ENCODE peak calls at places on chromosomes 13 and 19, in eight cellular contexts. G, R, Z, D, L, F, P and Y are unnamed samples. For H3K27me3, the result is how much of the 10 kb centered on the place peaks cover.

GRCh38 chr13:29877456-29878096 is 27.2 kb upstream of the UBL3 start:
- DNase-seq in G (no peak), R (no peak), Z (no peak), D (no peak), L (no peak), F (no peak), P (no peak), Y (no peak)

GRCh38 chr13:100347941-100348340 is 240.6 kb downstream of the GGACT start:
- DNase-seq in G (no peak), R (no peak), Z (no peak), D (no peak), L (no peak), F (peak), P (no peak), Y (no peak)

GRCh38 chr13:48977973-48978372 is 2.3 kb downstream of the FNDC3A start:
- DNase-seq in G (no peak), R (no peak), Z (no peak), D (no peak), L (no peak), F (peak), P (no peak), Y (no peak)

GRCh38 chr13:30727491-30728350 is 7.6 kb upstream of the ALOX5AP start:
- DNase-seq in G (no peak), R (no peak), Z (no peak), D (no peak), L (no peak), F (no peak), P (no peak), Y (no peak)

GRCh38 chr13:78712866-78713265 is 53.9 kb upstream of the OBI1 start:
- DNase-seq in G (no peak), R (no peak), Z (no peak), D (no peak), L (no peak), F (no peak), P (no peak), Y (peak)

GRCh38 chr13:54016548-54016947 is 987.9 kb downstream of the OLFM4 start:
- DNase-seq in G (no peak), R (no peak), Z (no peak), D (no peak), L (no peak), F (no peak), P (no peak), Y (no peak)

GRCh38 chr19:8423821-8424223 is 10.7 kb downstream of the MARCHF2 start:
- DNase-seq in G (no peak), R (peak), Z (peak), D (peak), L (peak), F (peak), P (peak), Y (peak)

GRCh38 chr13:42892760-42893159 is 99.3 kb downstream of the EPSTI1 start:
- DNase-seq in G (no peak), R (no peak), Z (no peak), D (no peak), L (no peak), F (peak), P (no peak), Y (no peak)

GRCh38 chr19:10682397-10683063 is 18.7 kb upstream of the QTRT1 start:
- DNase-seq in G (no peak), R (no peak), Z (no peak), D (no peak), L (no peak), F (no peak), P (no peak), Y (no peak)

GRCh38 chr13:37667631-37668161 is 69.1 kb upstream of the POSTN start:
- DNase-seq in G (no peak), R (no peak), Z (no peak), D (no peak), L (no peak), F (peak), P (no peak), Y (peak)

GRCh38 chr13:26816876-26817275 is 56.3 kb upstream of the GPR12 start:
- DNase-seq in G (no peak), R (no peak), Z (no peak), D (no peak), L (no peak), F (peak), P (no peak), Y (no peak)

GRCh38 chr13:30319130-30319529 is 11.8 kb upstream of the KATNAL1 start:
- DNase-seq in G (no peak), R (no peak), Z (no peak), D (no peak), L (no peak), F (no peak), P (no peak), Y (peak)

GRCh38 chr19:10327793-10328192 is 5.5 kb downstream of the RAVER1 start:
- DNase-seq in G (no peak), R (no peak), Z (no peak), D (no peak), L (no peak), F (no peak), P (no peak), Y (no peak)

GRCh38 chr19:20840371-20840770 is 64.3 kb downstream of the ZNF66 start:
- DNase-seq in G (no peak), R (no peak), Z (no peak), D (no peak), L (no peak), F (no peak), P (no peak), Y (no peak)

GRCh38 chr19:45568732-45569131 is 15.9 kb downstream of the OPA3 start:
- DNase-seq in G (no peak), R (no peak), Z (no peak), D (no peak), L (no peak), F (peak), P (no peak), Y (peak)

GRCh38 chr13:28659611-28659970 is 661 bp downstream of the POMP start:
- DNase-seq in G (no peak), R (no peak), Z (no peak), D (no peak), L (no peak), F (peak), P (no peak), Y (no peak)

GRCh38 chr13:111895896-111896821 is 170.8 kb upstream of the SOX1 start:
- DNase-seq in G (no peak), R (no peak), Z (no peak), D (no peak), L (no peak), F (no peak), P (no peak), Y (no peak)

GRCh38 chr13:108895220-108895704 is 265.9 kb downstream of the MYO16 start:
- DNase-seq in G (no peak), R (no peak), Z (no peak), D (no peak), L (no peak), F (peak), P (no peak), Y (peak)

GRCh38 chr13:109868583-109869311 is 82.4 kb upstream of the IRS2 start:
- DNase-seq in G (no peak), R (no peak), Z (no peak), D (no peak), L (no peak), F (no peak), P (no peak), Y (no peak)

GRCh38 chr19:38559428-38560401 is 58.0 kb downstream of the MAP4K1 start:
- DNase-seq in G (no peak), R (no peak), Z (no peak), D (no peak), L (peak), F (peak), P (no peak), Y (no peak)

GRCh38 chr19:13079542-13079986 is 23.1 kb downstream of the LYL1 start:
- DNase-seq in G (no peak), R (no peak), Z (peak), D (peak), L (peak), F (peak), P (no peak), Y (peak)

GRCh38 chr19:45499196-45500180 is 1.2 kb downstream of the PPM1N start:
- DNase-seq in G (peak), R (no peak), Z (no peak), D (no peak), L (peak), F (peak), P (no peak), Y (peak)

GRCh38 chr13:99269627-99270252 is 11.6 kb upstream of the GPR18 start:
- DNase-seq in G (peak), R (peak), Z (no peak), D (no peak), L (no peak), F (peak), P (no peak), Y (peak)

GRCh38 chr13:37618554-37618953 is 20.0 kb upstream of the POSTN start:
- DNase-seq in G (no peak), R (no peak), Z (peak), D (no peak), L (no peak), F (peak), P (no peak), Y (no peak)

GRCh38 chr19:55493052-55493649 is 4.9 kb downstream of the SSC5D start:
- DNase-seq in G (no peak), R (no peak), Z (no peak), D (peak), L (no peak), F (no peak), P (peak), Y (no peak)

GRCh38 chr13:112092453-112092852 is 25.5 kb downstream of the SOX1 start:
- DNase-seq in G (no peak), R (no peak), Z (no peak), D (no peak), L (no peak), F (no peak), P (no peak), Y (no peak)

GRCh38 chr13:98944336-98944735 is 33.5 kb downstream of the DOCK9 start:
- DNase-seq in G (no peak), R (no peak), Z (no peak), D (no peak), L (no peak), F (peak), P (no peak), Y (no peak)

GRCh38 chr19:46383171-46383815 is 30.1 kb downstream of the CCDC8 start:
- DNase-seq in G (no peak), R (no peak), Z (no peak), D (peak), L (no peak), F (no peak), P (no peak), Y (no peak)

GRCh38 chr13:114015608-114016295 is 41.9 kb upstream of the C13orf46 start:
- DNase-seq in G (no peak), R (no peak), Z (peak), D (no peak), L (peak), F (no peak), P (peak), Y (no peak)

GRCh38 chr13:94251801-94252200 is 227.7 kb downstream of the DCT start:
- DNase-seq in G (no peak), R (no peak), Z (no peak), D (peak), L (peak), F (peak), P (peak), Y (peak)
- H3K27me3 ChIP-seq in G (under half), R (under half), Z (under half), D (under half), L (under half), F (under half), P (under half), Y (under half)

GRCh38 chr13:52846567-52847321 is 1.7 kb downstream of the PCDH8 start:
- DNase-seq in G (no peak), R (no peak), Z (no peak), D (peak), L (peak), F (no peak), P (peak), Y (peak)
- H3K27me3 ChIP-seq in G (under half), R (half or more), Z (under half), D (under half), L (under half), F (half or more), P (half or more), Y (half or more)

GRCh38 chr13:51246411-51247298 is 24.5 kb downstream of the FAM124A start:
- DNase-seq in G (no peak), R (no peak), Z (no peak), D (no peak), L (no peak), F (no peak), P (peak), Y (no peak)

GRCh38 chr13:51244637-51245405 is 22.6 kb downstream of the FAM124A start:
- DNase-seq in G (no peak), R (no peak), Z (no peak), D (no peak), L (no peak), F (no peak), P (no peak), Y (no peak)

GRCh38 chr13:51243832-51244231 is 21.6 kb downstream of the FAM124A start:
- DNase-seq in G (no peak), R (no peak), Z (no peak), D (no peak), L (no peak), F (no peak), P (no peak), Y (no peak)

GRCh38 chr13:51245583-51245982 is 23.4 kb downstream of the FAM124A start:
- DNase-seq in G (no peak), R (no peak), Z (no peak), D (no peak), L (no peak), F (no peak), P (no peak), Y (no peak)

DNA sequence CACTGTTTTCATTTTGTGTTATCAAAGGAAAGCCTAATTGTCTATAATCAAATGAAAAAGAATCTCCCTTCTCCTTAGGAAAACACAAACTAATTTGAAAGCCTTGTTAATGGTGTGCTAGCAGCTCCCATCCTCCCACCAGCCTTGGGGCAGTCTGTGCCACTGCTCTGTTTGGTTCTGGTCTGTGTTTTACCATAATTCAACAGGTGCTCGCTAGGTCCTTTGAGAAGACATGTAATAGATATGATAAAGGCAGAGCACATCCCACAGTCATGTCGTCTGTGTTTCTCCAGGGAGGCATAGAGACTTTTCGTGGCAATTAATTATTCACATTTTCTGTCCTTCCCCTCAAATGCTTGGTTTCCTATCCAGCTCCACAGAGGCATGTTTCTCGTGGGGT is 23.8 kb downstream of the FAM124A start:
- DNase-seq in G (no peak), R (no peak), Z (no peak), D (no peak), L (no peak), F (no peak), P (no peak), Y (no peak)
- H3K27me3 ChIP-seq in G (under half), R (under half), Z (under half), D (under half), L (under half), F (under half), P (under half), Y (under half)

DNA sequence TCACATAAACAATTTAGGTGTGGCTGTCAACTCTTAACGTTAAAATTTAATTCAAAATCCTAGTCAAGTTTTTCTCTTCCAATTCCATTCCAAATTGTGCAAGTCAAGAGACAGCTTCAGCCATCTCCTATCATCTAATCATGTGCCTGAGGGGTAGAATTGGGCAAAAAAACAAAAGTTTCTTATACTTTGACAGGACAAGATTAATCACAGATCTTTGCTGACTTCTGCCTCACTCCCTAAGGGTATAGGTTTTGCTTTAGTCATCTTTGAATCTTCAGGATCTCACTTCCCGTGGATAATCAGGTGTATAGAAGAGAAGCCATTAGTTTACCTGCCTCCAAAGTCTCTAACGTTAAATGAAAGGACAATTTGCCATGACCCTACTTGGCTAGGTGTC is 24.6 kb downstream of the RNF17 start:
- DNase-seq in G (no peak), R (no peak), Z (no peak), D (no peak), L (no peak), F (no peak), P (no peak), Y (no peak)
- H3K27me3 ChIP-seq in G (under half), R (under half), Z (under half), D (under half), L (under half), F (under half), P (under half), Y (under half)